ENCODE peak calls at places on chromosomes 1 and 21, in nine cellular contexts. H is stomach, B is astrocyte of the spinal cord, K is hepatocyte, M is fibroblast of pulmonary artery, D is cardiac fibroblast, W is choroid plexus epithelial cell, U is esophagus squamous epithelium, T is left ventricle myocardium inferior. F is an unnamed sample.

GRCh38 chr1:29415156-29415830 is 179.0 kb downstream of the PTPRU start:
- DNase-seq in K (no peak), M (no peak), T (no peak), W (peak; percentile 15), H (no peak), D (no peak), U (no peak), B (no peak), F (no peak)

GRCh38 chr1:207049514-207049913 is 1.5 kb downstream of the YOD1 start:
- DNase-seq in T (no peak), K (no peak), B (no peak), M (no peak), D (no peak), W (no peak), H (no peak), U (no peak), F (no peak)

GRCh38 chr1:18597159-18598042 is 33.2 kb upstream of the PAX7 start:
- DNase-seq in D (peak; percentile 53), U (no peak), M (peak; percentile 49), K (peak; percentile 72), T (peak; percentile 46), H (peak; percentile 67), W (peak; percentile 55), B (peak; percentile 26), F (peak; percentile 5)

GRCh38 chr1:109255097-109255651 is 5.8 kb downstream of the CELSR2 start:
- DNase-seq in T (no peak), K (no peak), W (no peak), B (no peak), M (no peak), U (no peak), D (no peak), H (no peak), F (no peak)

GRCh38 chr1:177310326-177310725 is 139.6 kb downstream of the BRINP2 start:
- DNase-seq in U (no peak), T (no peak), H (no peak), B (no peak), K (no peak), M (no peak), D (no peak), W (no peak), F (no peak)

GRCh38 chr1:57485643-57486042 is 61.8 kb upstream of the DAB1 start:
- DNase-seq in M (peak; percentile 71), H (no peak), B (peak; percentile 53), K (no peak), D (peak; percentile 56), W (peak; percentile 67), U (no peak), T (no peak), F (no peak)

GRCh38 chr1:43036932-43037331 is 78.3 kb upstream of the SLC2A1 start:
- DNase-seq in B (no peak), U (no peak), T (no peak), D (no peak), W (no peak), H (no peak), M (no peak), K (no peak), F (no peak)

GRCh38 chr1:212955098-212955497 is 4.8 kb downstream of the VASH2 start:
- DNase-seq in H (no peak), B (no peak), M (no peak), W (no peak), T (no peak), K (no peak), D (no peak), U (no peak), F (no peak)

GRCh38 chr1:172823534-172823933 is 164.6 kb downstream of the FASLG start:
- DNase-seq in H (no peak), B (peak; percentile 41), T (no peak), M (peak; percentile 17), U (no peak), D (peak; percentile 20), W (no peak), K (no peak), F (no peak)

GRCh38 chr21:37358392-37358791 is 8.2 kb upstream of the DYRK1A start:
- DNase-seq in U (no peak), B (no peak), T (no peak), M (peak; percentile 39), D (peak; percentile 57), W (no peak), K (no peak), H (no peak), F (no peak)

GRCh38 chr1:88985692-88986091 is 6.7 kb downstream of the KYAT3 start:
- DNase-seq in U (no peak), T (no peak), K (no peak), W (no peak), B (no peak), D (no peak), H (no peak), M (no peak), F (no peak)

DNA sequence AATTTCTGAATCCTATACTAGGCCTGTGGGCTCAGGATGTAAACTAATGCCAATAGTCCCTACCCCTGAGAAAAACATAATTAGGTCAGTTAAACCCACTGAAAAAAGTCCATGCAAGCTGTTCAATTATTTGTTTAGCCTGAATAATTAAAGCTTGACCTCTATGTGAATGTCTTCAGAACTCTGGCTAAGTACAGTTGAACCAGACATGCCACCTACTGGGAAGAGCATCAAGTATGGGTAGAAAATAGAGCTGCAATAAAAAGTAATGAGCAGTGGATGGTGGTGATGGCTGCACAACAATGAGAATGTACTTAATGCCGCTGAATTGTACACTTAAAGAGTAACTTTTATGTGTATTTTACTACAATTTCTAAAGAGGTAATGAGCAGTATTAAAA is 23.6 kb upstream of the SLC19A2 start:
- DNase-seq in M (no peak), D (no peak), H (no peak), U (no peak), K (no peak), T (no peak), W (peak; percentile 47), B (no peak), F (no peak)
- TF ChIP-seq CTCF in M (no peak), D (no peak), H (no peak), U (no peak), K (peak; percentile 20), T (peak; percentile 46), W (peak; percentile 30), B (no peak), F (no peak)

DNA sequence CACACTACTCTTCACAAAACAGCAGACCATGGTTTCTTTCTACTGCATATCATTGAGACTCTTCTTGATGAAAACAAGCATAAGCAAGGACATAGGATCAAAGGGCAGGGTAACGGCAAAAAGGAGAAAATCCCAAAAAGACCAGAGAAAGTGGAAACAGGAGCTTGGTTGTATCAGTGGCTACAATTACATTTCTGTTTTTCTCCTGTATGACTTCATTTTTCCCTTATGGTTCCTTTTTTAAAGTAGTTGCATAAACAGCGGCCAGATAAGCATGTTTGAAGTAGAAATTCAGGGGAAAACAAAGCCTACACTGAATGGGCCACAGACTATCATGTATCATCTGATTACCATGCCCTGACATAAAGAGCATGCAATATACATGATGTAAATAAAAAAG is 4.6 kb downstream of the EGLN1 start:
- DNase-seq in W (no peak), U (no peak), K (no peak), T (no peak), H (no peak), D (no peak), M (no peak), B (no peak), F (no peak)
- H3K4me3 ChIP-seq in W (peak overlapping the region; percentile 22), U (peak overlapping the region; percentile 10), K (no peak overlapping the region), T (peak overlapping the region; percentile 85), H (peak overlapping the region; percentile 7), D (peak overlapping the region; percentile 8), M (peak overlapping the region; percentile 67), B (no peak overlapping the region), F (peak overlapping the region; percentile 9)

GRCh38 chr1:41495171-41495948 is 10.9 kb upstream of the EDN2 start:
- DNase-seq in K (peak; percentile 51), U (no peak), D (peak; percentile 38), B (peak; percentile 53), M (peak; percentile 31), H (no peak), W (peak; percentile 65), T (peak; percentile 28), F (no peak)
- TF ChIP-seq CTCF in K (peak; percentile 27), U (no peak), D (peak; percentile 20), B (peak; percentile 39), M (peak; percentile 26), H (no peak), W (peak; percentile 55), T (no peak), F (peak; percentile 16)

GRCh38 chr1:14598007-14598497 is 433 bp upstream of the KAZN start:
- DNase-seq in W (no peak), B (no peak), D (no peak), U (no peak), M (no peak), H (no peak), T (no peak), K (peak; percentile 47), F (no peak)

GRCh38 chr1:14600405-14601150 is 2.1 kb downstream of the KAZN start:
- DNase-seq in K (peak; percentile 11), H (no peak), W (no peak), D (no peak), U (no peak), T (no peak), M (no peak), B (no peak), F (no peak)

GRCh38 chr1:14598498-14599172 is at the start of gene KAZN:
- DNase-seq in U (no peak), H (no peak), K (peak; percentile 76), W (no peak), D (peak; percentile 43), T (peak; percentile 27), M (no peak), B (peak; percentile 5), F (no peak)

GRCh38 chr1:14599173-14599754 is 779 bp downstream of the KAZN start:
- DNase-seq in H (no peak), B (no peak), U (no peak), M (no peak), K (peak; percentile 28), T (no peak), W (no peak), D (peak; percentile 14), F (no peak)

GRCh38 chr1:14599787-14600186 is 1.3 kb downstream of the KAZN start:
- DNase-seq in B (no peak), D (no peak), U (no peak), W (no peak), K (no peak), T (no peak), H (no peak), M (no peak), F (no peak)
- H3K4me3 ChIP-seq in B (peak overlapping the region; percentile 40), D (peak overlapping the region; percentile 55), U (peak overlapping the region; percentile 48), W (no peak overlapping the region), K (peak overlapping the region; percentile 81), T (peak overlapping the region; percentile 61), H (peak overlapping the region; percentile 46), M (no peak overlapping the region), F (peak overlapping the region; percentile 69)

GRCh38 chr1:160416369-160416768 is 16.0 kb downstream of the VANGL2 start:
- DNase-seq in H (no peak), W (peak; percentile 58), T (no peak), M (peak; percentile 65), B (peak; percentile 49), D (peak; percentile 53), K (peak; percentile 49), U (no peak), F (no peak)
- TF ChIP-seq CTCF in H (no peak), W (peak; percentile 65), T (peak; percentile 35), M (peak; percentile 61), B (peak; percentile 69), D (peak; percentile 53), K (peak; percentile 45), U (peak; percentile 44), F (peak; percentile 64)

GRCh38 chr1:22349302-22350043 is 102.2 kb upstream of the ZBTB40 start:
- DNase-seq in W (no peak), K (no peak), B (no peak), T (no peak), M (no peak), D (no peak), U (no peak), H (no peak), F (no peak)
- H3K4me3 ChIP-seq in W (no peak overlapping the region), K (no peak overlapping the region), B (no peak overlapping the region), T (no peak overlapping the region), M (no peak overlapping the region), D (no peak overlapping the region), U (no peak overlapping the region), H (no peak overlapping the region), F (no peak overlapping the region)